ENCODE peak calls at places on chromosomes 12 and 14, in five cellular contexts. K is Calu3, F is IMR-90, J is nephron progenitor cell, P is thyroid gland. G is an unnamed sample.

GRCh38 chr12:65725376-65725775 is 98.9 kb upstream of the HMGA2 start:
- DNase-seq in J (no peak), F (peak), K (no peak), P (no peak), G (no peak)

GRCh38 chr14:71464840-71465239 is 467.4 kb upstream of the RGS6 start:
- DNase-seq in K (no peak), F (no peak), P (no peak), J (no peak), G (no peak)

GRCh38 chr12:109835827-109836226 is 2.6 kb upstream of the TRPV4 start:
- DNase-seq in F (no peak), P (no peak), J (no peak), K (no peak), G (no peak)

GRCh38 chr12:118042091-118042490 is 18.9 kb downstream of the WSB2 start:
- DNase-seq in P (no peak), F (no peak), J (no peak), K (no peak), G (no peak)

GRCh38 chr14:102262894-102263462 is 42.0 kb downstream of the MOK start:
- DNase-seq in K (peak), P (no peak), F (peak), J (peak), G (no peak)

GRCh38 chr12:6333566-6333965 is 8.3 kb downstream of the TNFRSF1A start:
- DNase-seq in K (no peak), P (no peak), F (peak), J (no peak), G (no peak)

GRCh38 chr12:115542656-115543055 is 734.8 kb downstream of the MED13L start:
- DNase-seq in F (no peak), K (no peak), P (no peak), J (no peak), G (no peak)

GRCh38 chr12:121797937-121798801 is 4.7 kb upstream of the RHOF start:
- DNase-seq in P (peak), F (peak), K (no peak), J (no peak), G (no peak)

GRCh38 chr14:79483989-79484388 is 727.3 kb downstream of the DIO2 start:
- DNase-seq in P (no peak), J (no peak), K (no peak), F (no peak), G (no peak)

GRCh38 chr14:92400579-92401444 is 77.8 kb downstream of the SLC24A4 start:
- DNase-seq in J (no peak), K (no peak), F (peak), P (no peak), G (no peak)

GRCh38 chr12:10395390-10395998 is 5.7 kb upstream of the KLRK1 start:
- DNase-seq in P (no peak), F (peak), K (peak), J (no peak), G (peak)

GRCh38 chr14:72929316-72930080 is 3.2 kb downstream of the DCAF4 start:
- DNase-seq in J (no peak), F (no peak), K (no peak), P (no peak), G (no peak)

GRCh38 chr12:99498756-99499155 is 148.8 kb upstream of the GARIN6 start:
- DNase-seq in F (peak), J (no peak), P (no peak), K (peak), G (no peak)

GRCh38 chr14:91280129-91280528 is 35.6 kb upstream of the GPR68 start:
- DNase-seq in P (no peak), F (no peak), K (no peak), J (no peak), G (no peak)

GRCh38 chr12:56038022-56038665 is 3.6 kb upstream of the RPS26 start:
- DNase-seq in K (no peak), J (no peak), P (no peak), F (no peak), G (no peak)

GRCh38 chr12:56040963-56041578 is 647 bp upstream of the RPS26 start:
- DNase-seq in K (no peak), J (peak), F (no peak), P (no peak), G (no peak)

GRCh38 chr12:56042430-56043203 is 899 bp downstream of the RPS26 start:
- DNase-seq in P (no peak), F (no peak), K (no peak), J (no peak), G (no peak)

GRCh38 chr12:56040151-56040550 is 1.6 kb upstream of the RPS26 start:
- DNase-seq in F (no peak), K (no peak), P (no peak), J (no peak), G (no peak)

DNA sequence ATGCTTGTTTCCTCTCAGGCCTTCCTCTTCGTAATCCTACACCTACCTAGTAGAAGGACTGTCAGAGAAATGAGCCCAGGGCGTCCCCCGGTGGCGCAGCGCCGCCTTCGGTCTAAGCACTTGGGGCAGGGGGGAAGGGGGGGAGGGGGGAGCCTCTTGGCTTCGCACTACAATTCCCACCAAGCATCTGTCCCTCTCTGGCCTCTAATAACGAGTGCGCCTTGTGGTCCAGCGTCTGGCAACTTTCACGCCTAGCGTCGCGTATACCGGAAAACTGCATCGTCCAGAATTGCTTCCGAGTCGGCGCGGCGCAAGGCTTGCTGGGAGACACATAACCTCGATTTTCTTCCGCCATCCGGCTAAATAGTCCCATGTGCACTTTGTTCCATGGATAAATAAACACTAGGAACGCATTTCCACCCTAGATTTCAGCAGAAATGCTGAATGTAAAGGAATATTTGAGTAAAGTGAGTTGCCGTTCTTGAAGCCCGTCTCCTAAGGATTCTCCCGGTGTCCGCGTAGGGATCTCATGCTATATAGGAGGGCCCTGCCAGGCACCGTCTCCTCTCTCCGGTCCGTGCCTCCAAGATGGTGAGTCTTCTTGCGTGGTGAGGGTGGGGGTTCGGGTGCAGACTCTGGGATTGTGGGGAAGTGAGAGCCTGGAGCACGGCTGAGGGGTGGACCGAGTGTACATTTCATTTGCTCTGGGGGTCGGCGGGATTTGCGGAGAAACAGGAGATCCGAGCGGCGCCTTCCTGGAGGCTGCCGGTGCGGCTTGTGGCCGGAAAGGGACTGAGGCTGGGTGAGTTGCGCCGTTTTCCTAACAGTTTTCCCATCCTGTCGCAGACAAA is at the start of gene RPS26:
- DNase-seq in F (peak), P (peak), J (peak), K (peak), G (peak)
- TF ChIP-seq CTCF in F (peak), P (no peak), J (peak), K (peak), G (peak)

GRCh38 chr14:104665663-104666522 is 23.5 kb upstream of the INF2 start:
- DNase-seq in J (peak), F (no peak), K (peak), P (no peak), G (peak)
- TF ChIP-seq CTCF in J (no peak), F (peak), K (peak), P (no peak), G (no peak)

DNA sequence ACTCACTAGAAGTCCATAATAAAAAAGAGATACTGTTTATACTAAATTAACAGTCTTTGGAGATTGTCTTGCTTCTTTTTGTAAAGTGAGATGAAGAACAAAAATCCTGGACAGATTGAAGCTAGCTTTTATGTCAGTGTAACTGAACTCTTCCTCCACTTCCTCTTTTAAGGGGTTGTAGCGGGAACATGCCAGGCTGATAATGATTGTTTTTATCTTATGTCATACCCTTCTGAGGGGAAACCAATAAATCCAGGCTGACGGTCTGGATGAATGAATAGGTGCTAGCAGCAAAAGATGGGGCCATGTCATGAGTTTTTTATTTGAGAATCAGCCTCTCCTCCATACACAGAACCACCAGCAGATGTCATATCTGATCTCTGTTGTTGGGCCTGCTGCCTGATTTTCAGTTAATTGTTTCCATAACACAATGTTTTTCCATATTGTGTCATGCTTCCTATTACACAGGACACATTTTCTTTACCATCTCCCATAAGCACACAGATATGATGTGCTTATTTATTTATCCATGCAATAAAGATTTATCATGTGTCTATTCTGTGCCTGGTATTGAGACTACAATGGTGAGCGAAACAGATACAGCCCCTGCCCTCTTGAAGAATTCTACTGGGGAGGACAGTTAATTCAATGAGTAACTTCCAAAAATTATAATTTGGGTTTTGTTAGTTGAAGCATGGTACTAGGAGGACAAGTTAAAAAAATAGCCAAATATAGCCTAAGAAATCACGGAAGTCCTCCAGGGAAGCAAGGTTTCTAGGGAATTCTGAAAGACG is 33.5 kb upstream of the CRY1 start:
- DNase-seq in K (no peak), J (no peak), F (peak), P (no peak), G (no peak)
- TF ChIP-seq CTCF in K (no peak), J (peak), F (peak), P (no peak), G (no peak)

DNA sequence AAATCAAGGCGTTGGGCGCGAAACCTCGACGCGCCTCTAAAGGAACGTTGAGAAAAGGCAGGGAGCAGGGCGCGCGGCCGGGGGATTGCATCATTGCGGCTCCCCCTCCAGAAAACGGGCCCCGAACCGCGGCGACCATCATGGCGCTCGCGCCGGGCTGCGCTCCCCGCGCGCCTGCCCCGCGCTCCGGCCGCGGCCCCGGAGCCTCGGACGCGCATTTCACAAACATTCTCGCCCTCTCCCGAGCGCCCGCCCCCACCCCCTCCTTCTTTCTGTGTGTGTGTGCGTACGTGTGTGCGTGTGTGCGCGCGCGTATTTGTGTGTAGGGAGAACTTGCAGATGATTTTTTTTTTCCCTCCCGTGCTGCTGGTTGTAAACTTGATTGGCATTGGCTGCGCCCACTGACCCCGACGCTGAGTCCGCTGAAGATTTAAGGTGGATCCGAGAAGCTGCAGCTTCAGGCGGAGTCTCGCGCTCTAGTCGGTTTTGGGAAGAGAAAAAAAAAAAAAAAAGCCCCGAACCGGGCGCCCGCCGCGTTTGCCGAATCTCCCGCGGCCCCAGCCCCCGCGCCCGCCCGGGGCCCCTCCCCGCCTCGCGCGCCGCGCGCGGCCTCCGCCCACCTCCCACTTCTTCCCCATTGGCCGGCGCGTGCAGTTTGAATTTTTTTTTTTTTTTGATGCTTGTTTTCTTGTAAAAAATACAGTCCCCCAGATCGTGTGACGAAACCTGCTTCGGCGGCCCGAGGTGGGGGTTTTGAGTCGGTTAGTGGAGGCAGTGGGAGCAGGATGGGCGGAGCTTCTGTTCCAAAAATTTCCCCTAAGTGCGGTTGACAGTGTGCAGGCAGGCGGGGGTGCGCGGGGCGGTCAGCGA is 8.2 kb downstream of the CDKN1B start:
- DNase-seq in J (peak), F (peak), K (peak), P (peak), G (peak)
- TF ChIP-seq CTCF in J (no peak), F (no peak), K (no peak), P (no peak), G (no peak)

GRCh38 chr12:122866379-122866778 is 29.5 kb downstream of the VPS37B start:
- DNase-seq in P (no peak), K (no peak), F (no peak), J (no peak), G (peak)

GRCh38 chr12:122869207-122869973 is 26.5 kb downstream of the VPS37B start:
- DNase-seq in K (no peak), P (no peak), F (no peak), J (no peak), G (no peak)

GRCh38 chr12:122868471-122869177 is 27.3 kb downstream of the VPS37B start:
- DNase-seq in F (no peak), P (no peak), K (no peak), J (no peak), G (no peak)

GRCh38 chr12:122866950-122867607 is 28.8 kb downstream of the VPS37B start:
- DNase-seq in J (no peak), K (no peak), F (no peak), P (no peak), G (no peak)

DNA sequence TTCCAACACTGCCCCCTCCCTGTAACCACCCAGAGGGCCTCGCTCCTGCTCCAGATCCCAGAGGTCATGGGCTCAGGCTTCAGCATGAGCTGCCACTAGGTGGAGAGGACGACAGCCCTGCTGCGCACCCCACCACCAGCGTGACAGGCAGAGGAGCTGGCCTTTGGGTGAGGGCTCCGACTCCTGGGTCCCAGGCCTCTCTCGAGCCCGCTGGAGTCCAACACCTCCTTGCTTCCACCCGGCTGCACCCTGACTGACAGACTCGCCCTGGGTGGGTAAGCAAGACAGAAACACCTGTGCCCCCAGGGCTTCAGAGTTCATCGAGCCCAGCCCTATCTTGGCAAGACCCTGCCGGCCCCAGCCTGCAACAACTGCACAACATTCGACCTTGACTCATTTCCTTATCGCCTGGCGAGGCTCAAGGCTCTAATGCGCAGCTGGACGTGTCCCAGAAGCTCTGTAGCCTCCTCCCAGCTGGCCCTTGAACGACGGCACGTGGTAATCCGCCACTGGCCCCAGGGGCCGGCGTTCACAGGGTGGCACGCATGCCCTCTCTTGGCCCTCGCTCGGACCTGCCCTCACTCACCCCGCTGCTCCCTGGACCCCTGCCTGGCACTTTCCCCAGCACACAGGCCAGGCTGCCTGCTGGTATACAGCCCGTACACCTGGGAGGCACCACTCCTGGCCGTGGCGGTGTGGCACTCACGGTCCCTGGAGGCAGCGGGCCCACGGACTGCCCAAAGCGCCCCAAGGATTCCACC is 28.0 kb downstream of the VPS37B start:
- DNase-seq in K (no peak), P (no peak), F (no peak), J (no peak), G (peak)
- TF ChIP-seq CTCF in K (no peak), P (no peak), F (peak), J (no peak), G (peak)

G was measured in Caco-2.